ENCODE peak calls at places on chromosomes 2 and 18, in eight cellular contexts. S is A549, K is fibroblast of lung, Q is HCT116, Z is colonic mucosa, D is right cardiac atrium, J is coronary artery, B is mammary epithelial cell. G is an unnamed sample.

GRCh38 chr2:194619368-194619767 is 1037.7 kb upstream of the SLC39A10 start:
- DNase-seq in S (no peak), K (no peak), Q (no peak), Z (no peak), D (no peak), J (no peak), B (no peak), G (no peak)

GRCh38 chr2:238158807-238159539 is at the start of gene ERFE:
- DNase-seq in S (peak), K (peak), Q (no peak), Z (no peak), D (peak), J (no peak), B (no peak), G (peak)

GRCh38 chr18:45416168-45416567 is 199.1 kb upstream of the SLC14A2 start:
- DNase-seq in S (no peak), K (no peak), Q (no peak), Z (peak), D (no peak), J (no peak), B (peak), G (no peak)

GRCh38 chr2:160630801-160631590 is 137.4 kb upstream of the RBMS1 start:
- DNase-seq in S (no peak), K (peak), Q (no peak), Z (no peak), D (peak), J (no peak), B (no peak), G (no peak)

GRCh38 chr2:232976666-232977437 is 36.2 kb downstream of the NGEF start:
- DNase-seq in S (no peak), K (no peak), Q (no peak), Z (peak), D (no peak), J (no peak), B (no peak), G (no peak)

GRCh38 chr2:69559696-69560482 is 83.7 kb downstream of the AAK1 start:
- DNase-seq in S (peak), K (peak), Q (peak), Z (peak), D (no peak), J (no peak), B (peak), G (peak)

GRCh38 chr18:48547456-48548403 is 8.9 kb downstream of the CTIF start:
- DNase-seq in S (peak), K (peak), Q (no peak), Z (no peak), D (no peak), J (peak), B (peak), G (peak)

GRCh38 chr2:234133004-234133403 is 82.5 kb downstream of the SPP2 start:
- DNase-seq in S (no peak), K (peak), Q (no peak), Z (no peak), D (no peak), J (no peak), B (peak), G (peak)

GRCh38 chr2:240465268-240465764 is 29.9 kb downstream of the GPC1 start:
- DNase-seq in S (no peak), K (no peak), Q (no peak), Z (peak), D (peak), J (no peak), B (no peak), G (no peak)

GRCh38 chr2:138564586-138565250 is 63.1 kb downstream of the SPOPL start:
- DNase-seq in S (no peak), K (peak), Q (no peak), Z (no peak), D (no peak), J (no peak), B (peak), G (peak)

GRCh38 chr18:59229681-59230443 is 9.9 kb downstream of the GRP start:
- DNase-seq in S (no peak), K (no peak), Q (no peak), Z (no peak), D (no peak), J (no peak), B (peak), G (no peak)

GRCh38 chr18:10661333-10661732 is 135.5 kb downstream of the NAPG start:
- DNase-seq in S (no peak), K (peak), Q (no peak), Z (no peak), D (no peak), J (no peak), B (peak), G (peak)

GRCh38 chr18:78630356-78630755 is 349.3 kb upstream of the SALL3 start:
- DNase-seq in S (no peak), K (no peak), Q (no peak), Z (no peak), D (no peak), J (peak), B (no peak), G (no peak)

GRCh38 chr2:47783491-47784330 is 766 bp downstream of the MSH6 start:
- DNase-seq in S (peak), K (peak), Q (peak), Z (peak), D (peak), J (peak), B (peak), G (peak)

GRCh38 chr18:28178720-28179119 is 1.8 kb upstream of the CDH2 start:
- DNase-seq in S (peak), K (no peak), Q (no peak), Z (no peak), D (no peak), J (no peak), B (no peak), G (no peak)

GRCh38 chr18:28176933-28177827 is at the start of gene CDH2:
- DNase-seq in S (peak), K (peak), Q (no peak), Z (no peak), D (peak), J (peak), B (peak), G (peak)

GRCh38 chr18:28176674-28176932 is 327 bp downstream of the CDH2 start:
- DNase-seq in S (no peak), K (no peak), Q (no peak), Z (no peak), D (peak), J (no peak), B (no peak), G (no peak)

GRCh38 chr18:28175930-28176673 is 828 bp downstream of the CDH2 start:
- DNase-seq in S (peak), K (peak), Q (no peak), Z (no peak), D (peak), J (no peak), B (peak), G (no peak)

GRCh38 chr18:28177828-28178635 is 1.1 kb upstream of the CDH2 start:
- DNase-seq in S (peak), K (no peak), Q (no peak), Z (no peak), D (peak), J (peak), B (peak), G (peak)
- H3K27ac ChIP-seq in S (peak), K (no peak), Q (no peak), Z (no peak), D (peak), J (peak), B (no peak), G (peak)

GRCh38 chr2:39570130-39570555 is 95.6 kb upstream of the TMEM178A start:
- DNase-seq in S (no peak), K (no peak), Q (no peak), Z (no peak), D (no peak), J (no peak), B (no peak), G (no peak)

GRCh38 chr2:39570614-39571013 is 95.1 kb upstream of the TMEM178A start:
- DNase-seq in S (no peak), K (no peak), Q (no peak), Z (no peak), D (no peak), J (no peak), B (no peak), G (no peak)

GRCh38 chr2:39573276-39573675 is 92.4 kb upstream of the TMEM178A start:
- DNase-seq in S (no peak), K (no peak), Q (no peak), Z (no peak), D (no peak), J (no peak), B (no peak), G (no peak)

GRCh38 chr2:39568561-39569006 is 97.1 kb upstream of the TMEM178A start:
- DNase-seq in S (no peak), K (peak), Q (no peak), Z (no peak), D (no peak), J (no peak), B (peak), G (peak)

GRCh38 chr2:39571197-39571731 is 94.5 kb upstream of the TMEM178A start:
- DNase-seq in S (no peak), K (no peak), Q (no peak), Z (no peak), D (no peak), J (no peak), B (peak), G (peak)
- H3K27ac ChIP-seq in S (no peak), K (no peak), Q (no peak), Z (no peak), D (no peak), J (peak), B (peak), G (no peak)

GRCh38 chr18:52313213-52313612 is 26.8 kb upstream of the DCC start:
- DNase-seq in S (no peak), K (no peak), Q (no peak), Z (no peak), D (no peak), J (no peak), B (peak), G (peak)
- H3K27ac ChIP-seq in S (no peak), K (no peak), Q (no peak), Z (no peak), D (no peak), J (no peak), B (peak), G (no peak)

DNA sequence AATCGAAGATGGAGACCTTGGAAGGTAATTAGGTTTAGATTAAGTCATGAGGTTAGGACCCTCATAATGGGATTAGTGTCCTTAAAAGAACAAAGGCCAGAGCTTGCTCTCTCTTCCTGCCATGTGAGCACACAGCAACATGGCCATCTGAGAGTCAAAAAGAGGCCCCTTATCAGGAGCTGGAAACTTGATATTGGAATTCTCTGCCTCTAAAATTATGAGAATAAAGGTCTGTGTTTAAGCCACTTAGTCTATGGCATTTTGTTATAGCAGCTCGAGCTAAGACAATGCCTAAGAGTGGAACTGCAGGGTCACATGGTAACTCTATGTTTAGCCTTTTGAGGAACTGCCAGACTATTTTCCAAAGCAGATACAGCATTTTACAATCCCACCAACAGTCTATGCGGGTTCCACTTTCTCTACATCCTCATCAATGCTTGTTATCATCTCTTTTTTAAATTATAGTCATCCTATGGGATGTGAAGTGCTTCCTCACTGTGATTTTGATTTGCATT is 42.4 kb downstream of the THADA start:
- DNase-seq in S (no peak), K (no peak), Q (no peak), Z (no peak), D (no peak), J (no peak), B (no peak), G (no peak)
- H3K27ac ChIP-seq in S (no peak), K (no peak), Q (no peak), Z (no peak), D (no peak), J (no peak), B (no peak), G (no peak)

GRCh38 chr2:189022492-189022891 is 48.3 kb downstream of the COL3A1 start:
- DNase-seq in S (no peak), K (peak), Q (no peak), Z (no peak), D (no peak), J (no peak), B (no peak), G (no peak)
- H3K27ac ChIP-seq in S (no peak), K (peak), Q (no peak), Z (no peak), D (no peak), J (peak), B (no peak), G (no peak)

GRCh38 chr2:67667054-67667908 is 270.1 kb downstream of the ETAA1 start:
- DNase-seq in S (no peak), K (peak), Q (no peak), Z (no peak), D (no peak), J (no peak), B (no peak), G (no peak)

GRCh38 chr2:67668538-67668937 is 271.4 kb downstream of the ETAA1 start:
- DNase-seq in S (no peak), K (no peak), Q (no peak), Z (no peak), D (no peak), J (no peak), B (no peak), G (no peak)

GRCh38 chr2:67671464-67672450 is 274.6 kb downstream of the ETAA1 start:
- DNase-seq in S (no peak), K (no peak), Q (no peak), Z (no peak), D (no peak), J (no peak), B (no peak), G (no peak)

GRCh38 chr2:67669796-67670195 is 272.7 kb downstream of the ETAA1 start:
- DNase-seq in S (no peak), K (no peak), Q (no peak), Z (no peak), D (no peak), J (no peak), B (no peak), G (no peak)

DNA sequence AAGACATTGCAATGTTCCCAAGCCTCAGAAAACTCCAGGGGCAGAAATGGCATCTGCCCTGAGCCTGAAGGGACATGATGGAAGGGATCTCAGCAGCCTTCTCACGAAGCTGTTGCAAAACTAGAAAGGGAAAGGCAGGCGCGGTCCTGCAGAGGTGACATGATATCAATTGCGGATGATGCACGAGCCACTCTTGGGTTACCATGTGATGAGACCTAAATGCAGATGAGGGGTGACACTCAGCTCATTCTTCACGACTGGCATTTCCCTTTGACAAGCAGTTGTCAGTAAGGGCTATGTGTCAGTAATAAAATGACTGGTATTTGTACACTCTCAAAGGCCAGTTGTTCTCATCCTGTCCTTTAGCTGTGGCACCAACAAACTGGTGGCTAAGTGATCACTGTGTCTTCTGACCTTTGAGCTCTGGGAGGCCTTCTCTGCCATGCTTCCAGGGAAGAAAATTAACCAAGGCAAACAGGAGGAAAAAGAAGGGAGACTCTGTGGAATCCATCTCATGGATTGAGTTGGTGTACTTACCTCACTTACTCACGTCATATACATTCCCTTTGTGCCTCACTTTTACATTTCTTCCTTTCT is 273.7 kb downstream of the ETAA1 start:
- DNase-seq in S (no peak), K (no peak), Q (no peak), Z (no peak), D (no peak), J (no peak), B (no peak), G (no peak)
- H3K27ac ChIP-seq in S (no peak), K (no peak), Q (no peak), Z (no peak), D (peak), J (no peak), B (no peak), G (no peak)

GRCh38 chr2:178863130-178863855 is 56.1 kb upstream of the TTN start:
- DNase-seq in S (no peak), K (no peak), Q (no peak), Z (no peak), D (no peak), J (no peak), B (no peak), G (no peak)
- H3K27ac ChIP-seq in S (no peak), K (peak), Q (no peak), Z (no peak), D (peak), J (peak), B (no peak), G (no peak)

G was measured in RWPE1.